ENCODE peak calls at places on chromosomes 6 and 20, in four cellular contexts. One of them, this sample, is unnamed.

GRCh38 chr6:31037169-31037568 is 26.9 kb downstream of the MUC22 start:
- DNase-seq in MM.1S: no peak
- DNase-seq in HepG2: no peak
- DNase-seq in hepatocyte: no peak
- DNase-seq in this sample: no peak

GRCh38 chr20:7859371-7859802 is 80.9 kb downstream of the HAO1 start:
- DNase-seq in hepatocyte: peak
- DNase-seq in HepG2: peak
- DNase-seq in MM.1S: peak
- DNase-seq in this sample: peak

GRCh38 chr6:101722991-101723579 is 329.6 kb downstream of the GRIK2 start:
- DNase-seq in HepG2: no peak
- DNase-seq in MM.1S: no peak
- DNase-seq in hepatocyte: no peak
- DNase-seq in this sample: no peak

GRCh38 chr6:111892431-111892830 is 19.2 kb upstream of the FYN start:
- DNase-seq in MM.1S: no peak
- DNase-seq in HepG2: no peak
- DNase-seq in hepatocyte: no peak
- DNase-seq in this sample: no peak

GRCh38 chr6:37525460-37526357 is 26.0 kb upstream of the CCDC167 start:
- DNase-seq in HepG2: no peak
- DNase-seq in hepatocyte: peak
- DNase-seq in MM.1S: no peak
- DNase-seq in this sample: peak

GRCh38 chr6:75205776-75206334 is at the start of gene COL12A1:
- DNase-seq in HepG2: no peak
- DNase-seq in hepatocyte: peak
- DNase-seq in MM.1S: no peak
- DNase-seq in this sample: peak

GRCh38 chr6:167119680-167120556 is 3.0 kb upstream of the CCR6 start:
- DNase-seq in hepatocyte: no peak
- DNase-seq in MM.1S: peak
- DNase-seq in HepG2: no peak
- DNase-seq in this sample: no peak

GRCh38 chr6:7566617-7567173 is 23.3 kb upstream of the SNRNP48 start:
- DNase-seq in HepG2: no peak
- DNase-seq in hepatocyte: no peak
- DNase-seq in MM.1S: no peak
- DNase-seq in this sample: no peak

GRCh38 chr20:46520976-46521579 is 7.7 kb upstream of the ZNF334 start:
- DNase-seq in HepG2: peak
- DNase-seq in MM.1S: peak
- DNase-seq in hepatocyte: peak
- DNase-seq in this sample: peak

GRCh38 chr6:4506221-4506620 is 270.0 kb upstream of the CDYL start:
- DNase-seq in HepG2: no peak
- DNase-seq in hepatocyte: no peak
- DNase-seq in MM.1S: no peak
- DNase-seq in this sample: no peak

GRCh38 chr6:28407401-28407800 is 7.9 kb upstream of the ZSCAN12 start:
- DNase-seq in MM.1S: no peak
- DNase-seq in hepatocyte: no peak
- DNase-seq in HepG2: no peak
- DNase-seq in this sample: no peak
- H3K4me2 ChIP-seq in MM.1S: no peak
- H3K4me2 ChIP-seq in hepatocyte: no peak
- H3K4me2 ChIP-seq in HepG2: no peak
- H3K4me2 ChIP-seq in this sample: no peak

DNA sequence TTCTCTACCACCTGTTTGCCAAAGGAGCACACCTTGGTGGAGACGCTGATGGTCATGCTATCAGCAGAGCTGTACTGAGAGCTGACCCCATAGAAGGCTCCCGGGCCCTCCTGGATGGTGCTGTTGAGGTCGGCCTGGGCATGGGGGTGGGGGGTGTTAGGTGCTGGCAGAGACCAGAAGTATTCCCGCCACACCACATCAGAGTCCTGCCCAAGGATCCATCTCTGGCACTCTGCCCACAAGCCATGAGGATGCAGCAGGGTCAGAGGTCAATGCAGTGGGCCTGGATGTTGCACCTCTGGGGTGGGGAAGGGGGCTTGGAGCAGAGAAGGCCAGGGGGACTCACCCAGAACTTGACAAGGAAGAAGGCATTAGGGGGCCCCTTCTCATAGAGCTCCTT is 7.4 kb downstream of the RPL10A start:
- DNase-seq in hepatocyte: no peak
- DNase-seq in MM.1S: no peak
- DNase-seq in HepG2: no peak
- DNase-seq in this sample: no peak
- H3K4me3 ChIP-seq in hepatocyte: no peak
- H3K4me3 ChIP-seq in MM.1S: no peak
- H3K4me3 ChIP-seq in HepG2: no peak
- H3K4me3 ChIP-seq in this sample: no peak

DNA sequence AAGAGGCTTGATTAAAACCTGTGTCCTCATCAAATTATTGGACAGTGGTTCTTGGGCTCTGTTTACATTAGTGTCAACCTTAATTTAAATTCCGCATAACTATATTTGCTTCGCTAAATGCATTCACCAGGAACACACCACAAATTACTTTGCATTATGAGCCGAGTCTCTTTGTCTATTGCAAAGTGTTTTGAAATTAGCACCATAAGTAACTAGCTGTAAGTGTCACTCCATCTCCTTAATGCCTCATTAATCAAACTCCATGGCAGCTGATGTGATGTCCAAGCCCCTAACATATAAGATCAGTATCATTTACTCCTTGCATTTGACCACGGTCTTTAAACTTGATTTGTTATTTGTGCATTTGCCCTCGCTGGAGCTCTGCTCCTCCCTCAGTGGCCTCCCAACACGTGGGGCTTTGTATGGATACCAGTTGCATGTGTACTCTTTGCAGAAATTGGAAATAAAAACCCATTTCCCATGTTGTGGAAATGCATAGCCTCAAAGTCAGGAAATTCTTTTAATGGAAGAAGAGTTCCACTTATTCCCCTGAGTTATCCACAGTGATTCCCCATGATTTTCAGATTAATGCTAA is 24.6 kb downstream of the FOXA2 start:
- DNase-seq in HepG2: no peak
- DNase-seq in hepatocyte: no peak
- DNase-seq in MM.1S: no peak
- DNase-seq in this sample: no peak
- TF ChIP-seq EZH2 in HepG2: no peak
- TF ChIP-seq EZH2 in hepatocyte: no peak
- TF ChIP-seq EZH2 in MM.1S: no peak
- TF ChIP-seq EZH2 in this sample: peak

GRCh38 chr20:3694864-3695263 is 13.1 kb upstream of the ADAM33 start:
- DNase-seq in HepG2: no peak
- DNase-seq in MM.1S: no peak
- DNase-seq in hepatocyte: no peak
- DNase-seq in this sample: no peak

GRCh38 chr20:3692706-3693294 is 11.0 kb upstream of the ADAM33 start:
- DNase-seq in hepatocyte: no peak
- DNase-seq in MM.1S: no peak
- DNase-seq in HepG2: no peak
- DNase-seq in this sample: no peak

GRCh38 chr20:3691897-3692296 is 10.1 kb upstream of the ADAM33 start:
- DNase-seq in hepatocyte: no peak
- DNase-seq in HepG2: no peak
- DNase-seq in MM.1S: no peak
- DNase-seq in this sample: no peak

GRCh38 chr20:3691306-3691705 is 9.5 kb upstream of the ADAM33 start:
- DNase-seq in MM.1S: no peak
- DNase-seq in hepatocyte: no peak
- DNase-seq in HepG2: no peak
- DNase-seq in this sample: no peak

DNA sequence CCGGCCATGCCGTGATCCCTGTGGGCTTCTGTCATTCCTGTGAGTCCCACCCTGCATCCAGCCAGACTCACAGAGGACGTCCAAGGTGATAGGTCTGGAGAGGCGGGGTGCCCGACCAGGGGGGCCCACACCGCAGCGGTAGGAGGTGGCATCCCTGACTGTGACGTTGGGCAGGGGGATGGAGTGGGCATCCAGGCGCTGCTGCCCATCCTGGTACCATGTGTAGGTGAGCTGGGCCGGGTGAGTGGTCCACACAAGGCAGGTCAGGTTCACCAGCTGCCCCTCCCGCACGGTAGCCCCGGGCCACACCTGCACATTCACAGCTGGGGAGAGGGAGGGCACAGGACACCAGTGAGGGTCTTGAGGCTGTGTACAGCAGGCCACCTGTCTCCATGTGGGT is 11.6 kb upstream of the ADAM33 start:
- DNase-seq in MM.1S: no peak
- DNase-seq in hepatocyte: no peak
- DNase-seq in HepG2: no peak
- DNase-seq in this sample: no peak
- H3K4me2 ChIP-seq in MM.1S: no peak
- H3K4me2 ChIP-seq in hepatocyte: no peak
- H3K4me2 ChIP-seq in HepG2: no peak
- H3K4me2 ChIP-seq in this sample: no peak

GRCh38 chr20:25310921-25311728 is 63.2 kb downstream of the PYGB start:
- DNase-seq in hepatocyte: no peak
- DNase-seq in MM.1S: peak
- DNase-seq in HepG2: peak
- DNase-seq in this sample: no peak
- H3K4me3 ChIP-seq in hepatocyte: no peak
- H3K4me3 ChIP-seq in MM.1S: peak
- H3K4me3 ChIP-seq in HepG2: no peak
- H3K4me3 ChIP-seq in this sample: no peak

GRCh38 chr20:62367483-62368302 is 581 bp upstream of the LAMA5 start:
- DNase-seq in HepG2: peak
- DNase-seq in MM.1S: no peak
- DNase-seq in hepatocyte: peak
- DNase-seq in this sample: peak
- TF ChIP-seq EZH2 in HepG2: no peak
- TF ChIP-seq EZH2 in MM.1S: no peak
- TF ChIP-seq EZH2 in hepatocyte: no peak
- TF ChIP-seq EZH2 in this sample: no peak